ENCODE peak calls at places on chromosomes 5 and 9, in six cellular contexts. S is AG10803, L is right lobe of liver, U is uterus, X is foreskin fibroblast, E is endothelial cell. I is an unnamed sample.

GRCh38 chr5:134911285-134912215 is 6.6 kb downstream of the PCBD2 start:
- DNase-seq in S (peak), L (no peak), U (no peak), X (peak), E (no peak), I (no peak)

GRCh38 chr5:82416506-82416905 is 138.4 kb upstream of the RPS23 start:
- DNase-seq in S (no peak), L (no peak), U (no peak), X (no peak), E (no peak), I (no peak)

GRCh38 chr5:172640139-172640538 is 924 bp upstream of the NEURL1B start:
- DNase-seq in S (no peak), L (no peak), U (no peak), X (no peak), E (no peak), I (no peak)

GRCh38 chr9:109481747-109482325 is 16.3 kb downstream of the PTPN3 start:
- DNase-seq in S (no peak), L (no peak), U (no peak), X (no peak), E (no peak), I (no peak)

GRCh38 chr9:111944467-111944866 is 47.9 kb downstream of the UGCG start:
- DNase-seq in S (peak), L (no peak), U (no peak), X (no peak), E (no peak), I (no peak)

GRCh38 chr9:125049212-125049611 is 94.1 kb downstream of the SCAI start:
- DNase-seq in S (no peak), L (no peak), U (no peak), X (no peak), E (no peak), I (no peak)

GRCh38 chr9:125694478-125694877 is 12.5 kb downstream of the MAPKAP1 start:
- DNase-seq in S (peak), L (no peak), U (no peak), X (no peak), E (no peak), I (no peak)

GRCh38 chr5:151697452-151697851 is 10.7 kb upstream of the SPARC start:
- DNase-seq in S (peak), L (no peak), U (no peak), X (no peak), E (no peak), I (no peak)

GRCh38 chr5:115838885-115839518 is 2.4 kb downstream of the ATG12 start:
- DNase-seq in S (peak), L (no peak), U (no peak), X (no peak), E (no peak), I (peak)

GRCh38 chr5:116361171-116361967 is 213.3 kb downstream of the SEMA6A start:
- DNase-seq in S (peak), L (no peak), U (peak), X (no peak), E (peak), I (no peak)

GRCh38 chr5:76041863-76042262 is 41.3 kb upstream of the SV2C start:
- DNase-seq in S (no peak), L (no peak), U (no peak), X (no peak), E (peak), I (no peak)

GRCh38 chr5:79235222-79235577 is 731 bp upstream of the JMY start:
- DNase-seq in S (peak), L (no peak), U (no peak), X (no peak), E (no peak), I (peak)

GRCh38 chr5:114319821-114320220 is 42.0 kb upstream of the KCNN2 start:
- DNase-seq in S (no peak), L (no peak), U (no peak), X (no peak), E (no peak), I (no peak)

GRCh38 chr5:146409081-146409671 is 38.0 kb upstream of the TCERG1 start:
- DNase-seq in S (peak), L (no peak), U (no peak), X (peak), E (no peak), I (no peak)

GRCh38 chr5:133818031-133818431 is 150.4 kb downstream of the C5orf15 start:
- DNase-seq in S (peak), L (no peak), U (peak), X (no peak), E (no peak), I (no peak)

GRCh38 chr9:138085568-138085967 is 208.0 kb downstream of the CACNA1B start:
- DNase-seq in S (no peak), L (no peak), U (no peak), X (no peak), E (no peak), I (no peak)

DNA sequence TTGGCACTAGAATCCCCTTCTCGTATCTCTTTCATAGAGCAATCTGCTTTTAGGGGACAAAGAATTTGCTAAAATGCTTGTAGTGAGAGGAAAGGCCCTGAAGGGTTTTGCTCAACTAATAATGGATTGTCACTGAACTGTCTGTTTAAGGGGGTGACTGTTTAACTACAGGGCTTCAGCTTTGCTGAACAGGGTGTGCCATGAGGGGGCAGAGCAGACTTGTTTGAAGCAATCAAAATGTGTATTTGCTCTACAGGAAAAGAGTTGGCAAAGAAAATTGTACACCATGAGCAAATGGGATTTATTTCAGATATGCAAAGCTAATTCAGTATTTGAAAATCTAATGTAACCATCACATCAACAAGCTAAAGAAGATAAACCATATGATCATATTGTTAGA is 154.3 kb downstream of the GABRG2 start:
- DNase-seq in S (no peak), L (no peak), U (no peak), X (no peak), E (no peak), I (no peak)
- TF ChIP-seq CTCF in S (no peak), L (no peak), U (no peak), X (no peak), E (no peak), I (no peak)

DNA sequence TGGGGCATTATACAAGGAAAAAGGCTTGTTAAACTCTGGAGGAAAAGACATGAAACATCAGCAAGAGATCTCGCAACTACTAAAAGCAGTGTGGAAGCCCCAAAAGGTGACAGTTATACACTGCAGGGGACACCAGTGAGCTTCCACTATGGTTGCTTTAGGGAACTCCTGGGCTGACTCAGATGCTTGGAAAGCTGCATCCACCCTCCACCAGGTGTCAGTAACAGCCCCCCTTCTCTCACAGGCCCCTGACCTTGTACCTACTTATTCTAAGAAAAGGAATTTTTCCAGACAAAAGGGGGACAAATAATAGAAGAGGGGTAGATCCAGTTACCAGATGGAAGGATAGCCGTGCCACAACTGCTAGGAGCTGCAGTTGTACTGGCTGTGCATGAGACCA is 154.4 kb upstream of the COX7C start:
- DNase-seq in S (no peak), L (no peak), U (no peak), X (no peak), E (no peak), I (no peak)
- TF ChIP-seq CTCF in S (no peak), L (no peak), U (no peak), X (no peak), E (no peak), I (peak)

GRCh38 chr5:160847526-160848085 is 4.4 kb downstream of the ATP10B start:
- DNase-seq in S (no peak), L (no peak), U (no peak), X (no peak), E (no peak), I (no peak)

GRCh38 chr5:160846642-160847041 is 5.4 kb downstream of the ATP10B start:
- DNase-seq in S (no peak), L (no peak), U (no peak), X (no peak), E (no peak), I (no peak)

GRCh38 chr5:160852049-160852448 is at the start of gene ATP10B:
- DNase-seq in S (no peak), L (no peak), U (no peak), X (no peak), E (no peak), I (no peak)

GRCh38 chr5:160850439-160850838 is 1.6 kb downstream of the ATP10B start:
- DNase-seq in S (no peak), L (no peak), U (no peak), X (no peak), E (no peak), I (no peak)

DNA sequence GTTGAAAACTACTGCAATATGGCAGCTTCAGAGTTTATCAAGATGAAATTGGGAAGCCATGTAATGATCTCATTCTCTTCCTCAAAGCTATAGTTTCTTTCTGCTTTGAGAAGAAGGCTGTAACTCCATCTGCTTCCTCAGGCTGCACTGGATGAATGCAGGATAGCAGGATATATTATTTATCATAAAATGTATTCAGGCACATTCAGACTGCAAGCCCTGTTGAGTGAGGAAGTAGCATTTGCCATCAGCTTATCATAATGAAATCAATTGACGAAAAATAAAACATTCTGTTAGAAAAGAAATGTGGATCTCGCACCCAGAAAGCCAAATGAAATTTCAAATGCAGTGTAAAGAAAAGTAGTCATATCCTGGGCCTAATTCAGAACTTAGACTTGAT is 530 bp downstream of the ATP10B start:
- DNase-seq in S (no peak), L (no peak), U (no peak), X (no peak), E (no peak), I (no peak)
- TF ChIP-seq CTCF in S (no peak), L (no peak), U (no peak), X (no peak), E (no peak), I (no peak)

DNA sequence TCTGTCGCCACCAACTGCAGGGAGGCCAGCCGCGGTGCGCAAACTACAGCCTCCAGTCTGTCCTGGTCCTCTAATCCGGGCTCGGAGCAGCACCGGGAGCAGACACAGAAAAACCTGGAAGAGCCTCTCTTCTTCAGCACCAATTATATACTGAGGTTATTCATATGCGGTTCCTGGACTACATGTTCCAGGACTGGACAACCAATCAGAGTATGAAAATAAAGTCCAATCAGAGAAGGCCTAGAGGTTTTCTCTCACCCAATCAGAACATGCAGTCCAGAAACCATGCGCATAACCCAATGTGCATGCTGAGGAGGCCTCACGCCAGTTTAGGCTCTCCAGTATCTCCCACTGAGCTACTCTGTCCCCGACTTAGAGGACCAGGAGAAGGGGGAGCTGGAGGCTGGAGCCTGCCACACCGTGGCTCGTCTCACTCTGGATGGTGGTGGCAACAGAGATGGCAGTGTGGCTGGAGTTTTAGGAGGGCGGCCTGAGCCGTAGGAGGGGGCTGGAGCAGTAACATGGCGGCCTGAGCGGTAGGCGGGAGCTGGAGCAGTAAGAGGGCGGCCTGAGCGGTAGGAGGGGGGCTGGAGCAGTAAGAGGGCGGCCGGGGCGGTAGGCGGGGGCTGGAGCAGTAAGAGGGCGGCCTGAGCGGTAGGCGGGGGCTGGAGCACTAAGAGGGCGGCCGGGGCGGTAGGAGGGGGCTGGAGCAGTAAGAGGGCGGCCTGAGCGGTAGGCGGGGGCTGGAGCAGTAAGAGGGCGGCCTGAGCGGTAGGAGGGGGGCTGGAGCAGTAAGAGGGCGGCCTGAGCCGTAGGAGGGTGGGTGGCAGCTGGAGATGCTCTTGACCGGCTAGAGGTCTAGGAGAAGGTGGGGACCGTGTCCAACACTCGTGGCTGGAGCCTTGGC is 20.4 kb upstream of the TRIM52 start:
- DNase-seq in S (no peak), L (no peak), U (no peak), X (no peak), E (peak), I (no peak)
- TF ChIP-seq CTCF in S (no peak), L (no peak), U (no peak), X (no peak), E (no peak), I (no peak)

GRCh38 chr5:71836547-71837112 is 117.6 kb downstream of the CARTPT start:
- DNase-seq in S (no peak), L (no peak), U (no peak), X (no peak), E (no peak), I (no peak)
- TF ChIP-seq CTCF in S (no peak), L (no peak), U (no peak), X (no peak), E (no peak), I (no peak)

DNA sequence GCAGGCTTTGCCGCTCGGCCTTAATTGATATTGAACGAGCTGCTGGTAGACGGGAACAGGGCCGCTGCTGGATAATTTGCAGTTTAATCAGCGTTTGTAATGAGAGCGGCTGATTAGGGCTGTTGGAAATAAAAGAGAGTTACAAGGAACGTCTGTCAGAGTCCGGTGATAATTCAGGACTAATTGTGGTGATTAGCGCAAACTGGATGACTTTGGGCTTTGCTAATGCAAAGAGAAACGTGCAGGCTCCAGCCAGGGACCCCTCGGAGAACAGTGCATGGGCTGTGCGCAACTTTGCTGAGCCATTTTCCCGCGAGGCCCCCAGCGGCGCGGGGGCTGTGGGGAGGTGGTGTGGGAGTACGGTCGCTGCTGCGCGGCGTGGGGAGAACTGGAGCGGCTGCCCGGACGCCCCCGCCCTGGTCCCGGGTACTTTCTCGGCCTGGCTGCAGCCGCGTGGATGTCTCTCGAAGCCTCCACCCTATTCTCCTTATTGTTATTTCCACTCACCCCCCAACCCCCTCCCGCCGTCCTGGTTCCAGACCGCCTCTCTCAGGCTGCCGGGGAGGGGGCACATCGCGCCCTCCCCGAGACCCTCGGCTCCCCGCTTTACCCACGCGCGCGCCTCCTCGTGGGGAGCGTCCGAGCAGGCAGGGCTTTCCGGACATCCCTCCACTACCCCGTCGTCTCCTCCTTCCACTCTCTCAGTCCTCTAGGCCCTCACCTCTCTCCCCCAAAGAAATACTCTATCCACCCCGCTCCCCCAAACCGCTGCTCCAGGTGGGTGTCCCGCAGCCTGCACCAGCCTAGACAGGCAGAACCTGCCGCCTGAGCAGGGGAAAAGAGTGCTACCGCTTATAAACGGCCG is 68.5 kb upstream of the TBCA start:
- DNase-seq in S (no peak), L (no peak), U (no peak), X (peak), E (peak), I (peak)
- TF ChIP-seq CTCF in S (no peak), L (no peak), U (no peak), X (peak), E (no peak), I (peak)